ENCODE peak calls at places on chromosomes 7 and 10, in ten cellular contexts. One of them, this sample, is unnamed. For H3K9me3, the result is how much of the 10 kb centered on the place peaks cover.

GRCh38 chr10:125120046-125120710 is 40.2 kb downstream of the CTBP2 start:
- DNase-seq in PC-3: no peak
- DNase-seq in RWPE2: peak
- DNase-seq in left lung: no peak
- DNase-seq in right lobe of liver: no peak
- DNase-seq in heart right ventricle: no peak
- DNase-seq in A549: peak
- DNase-seq in AG04450: no peak
- DNase-seq in stomach: no peak
- DNase-seq in fibroblast of lung: peak
- DNase-seq in this sample: no peak

GRCh38 chr10:74932648-74933047 is 106.2 kb downstream of the KAT6B start:
- DNase-seq in fibroblast of lung: no peak
- DNase-seq in left lung: no peak
- DNase-seq in right lobe of liver: peak
- DNase-seq in AG04450: no peak
- DNase-seq in RWPE2: no peak
- DNase-seq in A549: no peak
- DNase-seq in PC-3: peak
- DNase-seq in stomach: peak
- DNase-seq in heart right ventricle: peak
- DNase-seq in this sample: no peak

GRCh38 chr7:88111136-88111748 is 108.6 kb downstream of the SRI start:
- DNase-seq in heart right ventricle: no peak
- DNase-seq in A549: peak
- DNase-seq in RWPE2: no peak
- DNase-seq in right lobe of liver: no peak
- DNase-seq in stomach: no peak
- DNase-seq in AG04450: no peak
- DNase-seq in left lung: no peak
- DNase-seq in fibroblast of lung: peak
- DNase-seq in PC-3: peak
- DNase-seq in this sample: no peak

GRCh38 chr7:151705744-151706567 is 171.0 kb downstream of the PRKAG2 start:
- DNase-seq in PC-3: peak
- DNase-seq in fibroblast of lung: peak
- DNase-seq in stomach: no peak
- DNase-seq in RWPE2: no peak
- DNase-seq in heart right ventricle: no peak
- DNase-seq in left lung: no peak
- DNase-seq in AG04450: no peak
- DNase-seq in right lobe of liver: peak
- DNase-seq in A549: peak
- DNase-seq in this sample: peak

GRCh38 chr7:1638113-1638726 is 31.9 kb upstream of the ELFN1 start:
- DNase-seq in heart right ventricle: no peak
- DNase-seq in right lobe of liver: no peak
- DNase-seq in AG04450: no peak
- DNase-seq in stomach: no peak
- DNase-seq in A549: no peak
- DNase-seq in RWPE2: no peak
- DNase-seq in PC-3: no peak
- DNase-seq in fibroblast of lung: no peak
- DNase-seq in left lung: no peak
- DNase-seq in this sample: peak

GRCh38 chr10:121617176-121617575 is 18.9 kb upstream of the FGFR2 start:
- DNase-seq in fibroblast of lung: no peak
- DNase-seq in RWPE2: no peak
- DNase-seq in heart right ventricle: no peak
- DNase-seq in right lobe of liver: no peak
- DNase-seq in A549: no peak
- DNase-seq in stomach: no peak
- DNase-seq in AG04450: no peak
- DNase-seq in PC-3: no peak
- DNase-seq in left lung: no peak
- DNase-seq in this sample: no peak

GRCh38 chr7:141844256-141844655 is 3.0 kb upstream of the PRSS37 start:
- DNase-seq in fibroblast of lung: no peak
- DNase-seq in RWPE2: no peak
- DNase-seq in A549: no peak
- DNase-seq in heart right ventricle: no peak
- DNase-seq in AG04450: no peak
- DNase-seq in PC-3: no peak
- DNase-seq in left lung: no peak
- DNase-seq in stomach: no peak
- DNase-seq in right lobe of liver: no peak
- DNase-seq in this sample: no peak

GRCh38 chr7:27155816-27156507 is 513 bp downstream of the HOXA7 start:
- DNase-seq in right lobe of liver: peak
- DNase-seq in AG04450: no peak
- DNase-seq in PC-3: peak
- DNase-seq in A549: peak
- DNase-seq in left lung: peak
- DNase-seq in heart right ventricle: no peak
- DNase-seq in stomach: peak
- DNase-seq in RWPE2: peak
- DNase-seq in fibroblast of lung: peak
- DNase-seq in this sample: peak

GRCh38 chr7:106419455-106420182 is 134.8 kb upstream of the NAMPT start:
- DNase-seq in fibroblast of lung: no peak
- DNase-seq in A549: no peak
- DNase-seq in RWPE2: no peak
- DNase-seq in right lobe of liver: no peak
- DNase-seq in left lung: no peak
- DNase-seq in heart right ventricle: no peak
- DNase-seq in AG04450: no peak
- DNase-seq in PC-3: no peak
- DNase-seq in stomach: no peak
- DNase-seq in this sample: no peak

GRCh38 chr10:46538723-46539426 is 17.6 kb downstream of the GPRIN2 start:
- DNase-seq in RWPE2: no peak
- DNase-seq in right lobe of liver: no peak
- DNase-seq in stomach: no peak
- DNase-seq in AG04450: no peak
- DNase-seq in A549: no peak
- DNase-seq in heart right ventricle: no peak
- DNase-seq in fibroblast of lung: no peak
- DNase-seq in PC-3: no peak
- DNase-seq in left lung: no peak
- DNase-seq in this sample: no peak

GRCh38 chr7:38950309-38950708 is 27.4 kb upstream of the POU6F2 start:
- DNase-seq in fibroblast of lung: peak
- DNase-seq in RWPE2: no peak
- DNase-seq in PC-3: peak
- DNase-seq in heart right ventricle: no peak
- DNase-seq in A549: peak
- DNase-seq in right lobe of liver: no peak
- DNase-seq in left lung: no peak
- DNase-seq in AG04450: no peak
- DNase-seq in stomach: no peak
- DNase-seq in this sample: no peak

GRCh38 chr7:159068893-159069448 is 75.7 kb downstream of the VIPR2 start:
- DNase-seq in left lung: no peak
- DNase-seq in right lobe of liver: no peak
- DNase-seq in RWPE2: peak
- DNase-seq in AG04450: no peak
- DNase-seq in fibroblast of lung: no peak
- DNase-seq in stomach: no peak
- DNase-seq in PC-3: no peak
- DNase-seq in A549: no peak
- DNase-seq in heart right ventricle: no peak
- DNase-seq in this sample: no peak

GRCh38 chr7:80521809-80522208 is 9.9 kb upstream of the GNAT3 start:
- DNase-seq in heart right ventricle: no peak
- DNase-seq in right lobe of liver: no peak
- DNase-seq in RWPE2: no peak
- DNase-seq in left lung: no peak
- DNase-seq in PC-3: no peak
- DNase-seq in stomach: no peak
- DNase-seq in A549: no peak
- DNase-seq in fibroblast of lung: no peak
- DNase-seq in AG04450: no peak
- DNase-seq in this sample: no peak

GRCh38 chr7:113480537-113480936 is 362.2 kb upstream of the SMIM30 start:
- DNase-seq in RWPE2: no peak
- DNase-seq in AG04450: no peak
- DNase-seq in left lung: no peak
- DNase-seq in fibroblast of lung: no peak
- DNase-seq in right lobe of liver: no peak
- DNase-seq in A549: no peak
- DNase-seq in PC-3: no peak
- DNase-seq in stomach: no peak
- DNase-seq in heart right ventricle: no peak
- DNase-seq in this sample: no peak
- H3K9me3 ChIP-seq in RWPE2: under half
- H3K9me3 ChIP-seq in AG04450: under half
- H3K9me3 ChIP-seq in left lung: under half
- H3K9me3 ChIP-seq in fibroblast of lung: under half
- H3K9me3 ChIP-seq in right lobe of liver: under half
- H3K9me3 ChIP-seq in A549: under half
- H3K9me3 ChIP-seq in PC-3: under half
- H3K9me3 ChIP-seq in stomach: under half
- H3K9me3 ChIP-seq in heart right ventricle: under half
- H3K9me3 ChIP-seq in this sample: under half

GRCh38 chr10:70068925-70069324 is 16.3 kb downstream of the MACROH2A2 start:
- DNase-seq in stomach: no peak
- DNase-seq in A549: no peak
- DNase-seq in AG04450: no peak
- DNase-seq in right lobe of liver: no peak
- DNase-seq in PC-3: no peak
- DNase-seq in RWPE2: no peak
- DNase-seq in fibroblast of lung: no peak
- DNase-seq in left lung: no peak
- DNase-seq in heart right ventricle: no peak
- DNase-seq in this sample: no peak

GRCh38 chr10:70063418-70064098 is 10.9 kb downstream of the MACROH2A2 start:
- DNase-seq in fibroblast of lung: no peak
- DNase-seq in AG04450: no peak
- DNase-seq in A549: no peak
- DNase-seq in left lung: no peak
- DNase-seq in heart right ventricle: no peak
- DNase-seq in RWPE2: no peak
- DNase-seq in right lobe of liver: no peak
- DNase-seq in PC-3: no peak
- DNase-seq in stomach: no peak
- DNase-seq in this sample: no peak

GRCh38 chr10:70070834-70071233 is 18.2 kb downstream of the MACROH2A2 start:
- DNase-seq in heart right ventricle: no peak
- DNase-seq in AG04450: no peak
- DNase-seq in A549: no peak
- DNase-seq in PC-3: no peak
- DNase-seq in right lobe of liver: no peak
- DNase-seq in stomach: no peak
- DNase-seq in left lung: no peak
- DNase-seq in fibroblast of lung: no peak
- DNase-seq in RWPE2: no peak
- DNase-seq in this sample: peak

GRCh38 chr10:70069346-70069745 is 16.7 kb downstream of the MACROH2A2 start:
- DNase-seq in RWPE2: no peak
- DNase-seq in AG04450: no peak
- DNase-seq in fibroblast of lung: no peak
- DNase-seq in A549: no peak
- DNase-seq in PC-3: no peak
- DNase-seq in stomach: no peak
- DNase-seq in heart right ventricle: no peak
- DNase-seq in left lung: no peak
- DNase-seq in right lobe of liver: no peak
- DNase-seq in this sample: no peak

GRCh38 chr10:70066190-70066589 is 13.5 kb downstream of the MACROH2A2 start:
- DNase-seq in right lobe of liver: no peak
- DNase-seq in A549: no peak
- DNase-seq in RWPE2: no peak
- DNase-seq in stomach: no peak
- DNase-seq in left lung: no peak
- DNase-seq in heart right ventricle: no peak
- DNase-seq in AG04450: no peak
- DNase-seq in fibroblast of lung: no peak
- DNase-seq in PC-3: no peak
- DNase-seq in this sample: no peak
- TF ChIP-seq CTCF in right lobe of liver: no peak
- TF ChIP-seq CTCF in A549: no peak
- TF ChIP-seq CTCF in RWPE2: no peak
- TF ChIP-seq CTCF in stomach: no peak
- TF ChIP-seq CTCF in left lung: no peak
- TF ChIP-seq CTCF in heart right ventricle: no peak
- TF ChIP-seq CTCF in AG04450: no peak
- TF ChIP-seq CTCF in fibroblast of lung: no peak
- TF ChIP-seq CTCF in PC-3: no peak
- TF ChIP-seq CTCF in this sample: no peak

DNA sequence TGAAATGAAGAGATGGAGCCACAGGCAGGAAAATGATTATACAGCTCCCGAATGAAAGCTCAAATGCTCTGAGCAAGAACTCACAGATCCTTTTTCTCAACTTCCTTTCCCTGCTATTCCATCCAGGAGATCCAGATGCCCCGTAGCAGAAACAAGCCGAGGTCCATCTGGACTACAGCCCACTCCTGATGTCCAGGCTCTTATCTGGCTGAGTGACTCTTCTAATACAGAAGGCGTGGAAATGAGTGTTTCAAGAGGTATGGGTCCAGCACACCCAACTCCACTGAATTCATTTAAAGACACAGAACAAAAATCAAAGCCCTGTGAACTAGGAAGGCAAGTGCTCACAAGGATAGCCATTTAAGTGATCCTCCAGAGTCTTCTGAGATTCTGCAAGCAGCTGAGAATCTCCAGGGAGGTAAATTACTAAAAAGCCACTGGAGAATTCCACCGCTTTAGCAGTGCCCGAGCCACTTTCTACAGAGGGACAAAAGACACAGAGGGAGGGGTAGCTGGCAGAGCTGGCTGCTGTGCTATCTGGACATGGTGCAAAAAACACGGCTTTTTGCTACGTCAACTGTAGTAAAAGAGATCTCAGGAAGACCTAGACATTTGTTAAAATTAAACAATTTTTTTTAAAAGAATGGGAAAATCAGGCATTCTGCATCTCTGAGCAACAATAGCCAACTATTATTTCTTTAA is 24.5 kb downstream of the FAM171A1 start:
- DNase-seq in RWPE2: no peak
- DNase-seq in stomach: no peak
- DNase-seq in right lobe of liver: no peak
- DNase-seq in fibroblast of lung: peak
- DNase-seq in PC-3: no peak
- DNase-seq in left lung: no peak
- DNase-seq in A549: no peak
- DNase-seq in heart right ventricle: no peak
- DNase-seq in AG04450: no peak
- DNase-seq in this sample: no peak
- H3K27ac ChIP-seq in RWPE2: no peak
- H3K27ac ChIP-seq in stomach: no peak
- H3K27ac ChIP-seq in right lobe of liver: no peak
- H3K27ac ChIP-seq in fibroblast of lung: no peak
- H3K27ac ChIP-seq in PC-3: no peak
- H3K27ac ChIP-seq in left lung: no peak
- H3K27ac ChIP-seq in A549: no peak
- H3K27ac ChIP-seq in heart right ventricle: no peak
- H3K27ac ChIP-seq in AG04450: no peak
- H3K27ac ChIP-seq in this sample: no peak

DNA sequence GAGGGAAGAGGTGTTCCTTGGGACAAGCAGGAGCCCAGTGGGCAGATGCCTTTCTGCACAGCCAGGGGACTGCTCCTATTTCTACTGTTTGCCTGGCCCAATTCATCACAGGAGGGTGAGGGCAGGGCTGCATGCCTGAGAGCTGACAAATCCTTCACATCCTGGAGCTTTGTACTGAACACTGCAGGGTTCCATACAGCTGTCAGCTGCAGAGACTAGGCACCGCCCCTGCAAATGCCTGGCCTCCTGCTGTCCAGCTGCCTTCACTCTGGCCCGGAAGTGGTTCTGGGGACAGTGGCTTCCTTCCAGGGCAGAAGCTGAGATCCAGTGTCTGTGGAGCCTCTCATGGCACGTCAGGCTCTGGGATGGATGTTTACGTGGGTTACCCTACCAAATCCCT is 470.7 kb downstream of the DNAJB6 start:
- DNase-seq in A549: peak
- DNase-seq in AG04450: no peak
- DNase-seq in heart right ventricle: no peak
- DNase-seq in right lobe of liver: no peak
- DNase-seq in PC-3: peak
- DNase-seq in fibroblast of lung: no peak
- DNase-seq in RWPE2: no peak
- DNase-seq in left lung: no peak
- DNase-seq in stomach: no peak
- DNase-seq in this sample: no peak
- H3K9me3 ChIP-seq in A549: under half
- H3K9me3 ChIP-seq in AG04450: half or more
- H3K9me3 ChIP-seq in heart right ventricle: under half
- H3K9me3 ChIP-seq in right lobe of liver: under half
- H3K9me3 ChIP-seq in PC-3: under half
- H3K9me3 ChIP-seq in fibroblast of lung: under half
- H3K9me3 ChIP-seq in RWPE2: under half
- H3K9me3 ChIP-seq in left lung: under half
- H3K9me3 ChIP-seq in stomach: under half
- H3K9me3 ChIP-seq in this sample: under half

This sample was measured in WERI-Rb-1.